ENCODE peak calls at places on chromosomes 13 and 19, in nine cellular contexts. One of them, this sample, is unnamed.

GRCh38 chr19:485583-486236 is 10.6 kb upstream of the MADCAM1 start:
- DNase-seq in lower leg skin: peak; percentile 96
- DNase-seq in H1: no peak
- DNase-seq in cardiac fibroblast: peak; percentile 67
- DNase-seq in DND-41: no peak
- DNase-seq in GM12865: no peak
- DNase-seq in H9: no peak
- DNase-seq in HFFc6: no peak
- DNase-seq in AG10803: peak; percentile 35
- DNase-seq in this sample: peak; percentile 54

GRCh38 chr19:6997679-6998445 is 23.4 kb downstream of the MBD3L2B start:
- DNase-seq in H9: no peak
- DNase-seq in lower leg skin: no peak
- DNase-seq in HFFc6: no peak
- DNase-seq in cardiac fibroblast: peak; percentile 45
- DNase-seq in GM12865: no peak
- DNase-seq in AG10803: peak; percentile 4
- DNase-seq in DND-41: no peak
- DNase-seq in H1: no peak
- DNase-seq in this sample: no peak

GRCh38 chr19:47630594-47630993 is 21.7 kb downstream of the BICRA start:
- DNase-seq in AG10803: no peak
- DNase-seq in DND-41: no peak
- DNase-seq in lower leg skin: no peak
- DNase-seq in GM12865: no peak
- DNase-seq in H9: no peak
- DNase-seq in cardiac fibroblast: no peak
- DNase-seq in H1: no peak
- DNase-seq in HFFc6: no peak
- DNase-seq in this sample: no peak

GRCh38 chr19:32168606-32169005 is 176.8 kb upstream of the ZNF507 start:
- DNase-seq in H9: no peak
- DNase-seq in HFFc6: no peak
- DNase-seq in lower leg skin: no peak
- DNase-seq in AG10803: no peak
- DNase-seq in DND-41: no peak
- DNase-seq in H1: no peak
- DNase-seq in cardiac fibroblast: no peak
- DNase-seq in GM12865: no peak
- DNase-seq in this sample: no peak

GRCh38 chr19:6979341-6979740 is 41.9 kb downstream of the MBD3L2B start:
- DNase-seq in GM12865: no peak
- DNase-seq in AG10803: no peak
- DNase-seq in cardiac fibroblast: no peak
- DNase-seq in HFFc6: no peak
- DNase-seq in DND-41: no peak
- DNase-seq in lower leg skin: no peak
- DNase-seq in H9: no peak
- DNase-seq in H1: no peak
- DNase-seq in this sample: no peak

GRCh38 chr19:38543807-38544568 is 73.8 kb downstream of the MAP4K1 start:
- DNase-seq in AG10803: peak; percentile 76
- DNase-seq in DND-41: no peak
- DNase-seq in lower leg skin: no peak
- DNase-seq in H1: no peak
- DNase-seq in GM12865: peak; percentile 83
- DNase-seq in HFFc6: peak; percentile 96
- DNase-seq in H9: peak; percentile 82
- DNase-seq in cardiac fibroblast: peak; percentile 90
- DNase-seq in this sample: peak; percentile 56

GRCh38 chr13:110349239-110349638 is 42.2 kb downstream of the COL4A2 start:
- DNase-seq in DND-41: no peak
- DNase-seq in AG10803: no peak
- DNase-seq in cardiac fibroblast: no peak
- DNase-seq in lower leg skin: peak; percentile 12
- DNase-seq in GM12865: no peak
- DNase-seq in H1: no peak
- DNase-seq in H9: no peak
- DNase-seq in HFFc6: no peak
- DNase-seq in this sample: no peak

GRCh38 chr13:43220873-43221578 is 197.6 kb downstream of the DNAJC15 start:
- DNase-seq in lower leg skin: no peak
- DNase-seq in cardiac fibroblast: no peak
- DNase-seq in DND-41: no peak
- DNase-seq in AG10803: no peak
- DNase-seq in GM12865: no peak
- DNase-seq in H1: no peak
- DNase-seq in HFFc6: no peak
- DNase-seq in H9: no peak
- DNase-seq in this sample: no peak

GRCh38 chr19:14138576-14139265 is 2.3 kb upstream of the ASF1B start:
- DNase-seq in lower leg skin: no peak
- DNase-seq in AG10803: no peak
- DNase-seq in H9: no peak
- DNase-seq in H1: no peak
- DNase-seq in HFFc6: peak; percentile 40
- DNase-seq in cardiac fibroblast: peak; percentile 57
- DNase-seq in DND-41: no peak
- DNase-seq in GM12865: no peak
- DNase-seq in this sample: no peak

GRCh38 chr19:50432221-50432626 is 468 bp upstream of the MYBPC2 start:
- DNase-seq in H9: no peak
- DNase-seq in lower leg skin: no peak
- DNase-seq in GM12865: no peak
- DNase-seq in cardiac fibroblast: no peak
- DNase-seq in H1: no peak
- DNase-seq in HFFc6: no peak
- DNase-seq in DND-41: no peak
- DNase-seq in AG10803: no peak
- DNase-seq in this sample: no peak

GRCh38 chr19:29201849-29202248 is 11.1 kb downstream of the UQCRFS1 start:
- DNase-seq in DND-41: no peak
- DNase-seq in H9: no peak
- DNase-seq in GM12865: no peak
- DNase-seq in HFFc6: no peak
- DNase-seq in AG10803: no peak
- DNase-seq in cardiac fibroblast: no peak
- DNase-seq in lower leg skin: no peak
- DNase-seq in H1: no peak
- DNase-seq in this sample: no peak

GRCh38 chr19:29206453-29206852 is 6.5 kb downstream of the UQCRFS1 start:
- DNase-seq in cardiac fibroblast: no peak
- DNase-seq in AG10803: no peak
- DNase-seq in DND-41: no peak
- DNase-seq in lower leg skin: no peak
- DNase-seq in H1: no peak
- DNase-seq in HFFc6: no peak
- DNase-seq in GM12865: no peak
- DNase-seq in H9: no peak
- DNase-seq in this sample: no peak

GRCh38 chr19:29202281-29202680 is 10.7 kb downstream of the UQCRFS1 start:
- DNase-seq in cardiac fibroblast: no peak
- DNase-seq in DND-41: no peak
- DNase-seq in GM12865: no peak
- DNase-seq in H1: no peak
- DNase-seq in H9: no peak
- DNase-seq in AG10803: no peak
- DNase-seq in HFFc6: no peak
- DNase-seq in lower leg skin: no peak
- DNase-seq in this sample: no peak
- TF ChIP-seq CTCF in cardiac fibroblast: no peak
- TF ChIP-seq CTCF in DND-41: no peak
- TF ChIP-seq CTCF in GM12865: no peak
- TF ChIP-seq CTCF in H1: no peak
- TF ChIP-seq CTCF in H9: peak; percentile 13
- TF ChIP-seq CTCF in AG10803: no peak
- TF ChIP-seq CTCF in HFFc6: no peak
- TF ChIP-seq CTCF in lower leg skin: no peak
- TF ChIP-seq CTCF in this sample: no peak

GRCh38 chr19:34549833-34550232 is 68.3 kb downstream of the WTIP start:
- DNase-seq in AG10803: no peak
- DNase-seq in lower leg skin: no peak
- DNase-seq in H9: no peak
- DNase-seq in GM12865: no peak
- DNase-seq in H1: no peak
- DNase-seq in DND-41: no peak
- DNase-seq in cardiac fibroblast: no peak
- DNase-seq in HFFc6: no peak
- DNase-seq in this sample: no peak

GRCh38 chr19:34556500-34556899 is 74.9 kb downstream of the WTIP start:
- DNase-seq in DND-41: peak; percentile 26
- DNase-seq in GM12865: no peak
- DNase-seq in H1: peak; percentile 66
- DNase-seq in cardiac fibroblast: peak; percentile 83
- DNase-seq in lower leg skin: no peak
- DNase-seq in H9: peak; percentile 67
- DNase-seq in AG10803: peak; percentile 25
- DNase-seq in HFFc6: no peak
- DNase-seq in this sample: peak; percentile 46

GRCh38 chr19:34559045-34559444 is 77.5 kb downstream of the WTIP start:
- DNase-seq in cardiac fibroblast: no peak
- DNase-seq in H9: no peak
- DNase-seq in GM12865: no peak
- DNase-seq in DND-41: no peak
- DNase-seq in H1: no peak
- DNase-seq in lower leg skin: no peak
- DNase-seq in HFFc6: no peak
- DNase-seq in AG10803: no peak
- DNase-seq in this sample: no peak

GRCh38 chr19:34560229-34560628 is 78.7 kb downstream of the WTIP start:
- DNase-seq in HFFc6: no peak
- DNase-seq in H9: no peak
- DNase-seq in cardiac fibroblast: no peak
- DNase-seq in H1: no peak
- DNase-seq in DND-41: no peak
- DNase-seq in lower leg skin: no peak
- DNase-seq in GM12865: no peak
- DNase-seq in AG10803: no peak
- DNase-seq in this sample: no peak

GRCh38 chr19:34555447-34555846 is 73.9 kb downstream of the WTIP start:
- DNase-seq in H9: peak; percentile 61
- DNase-seq in H1: no peak
- DNase-seq in HFFc6: peak; percentile 26
- DNase-seq in AG10803: peak; percentile 3
- DNase-seq in lower leg skin: no peak
- DNase-seq in GM12865: peak; percentile 9
- DNase-seq in cardiac fibroblast: peak; percentile 31
- DNase-seq in DND-41: peak; percentile 29
- DNase-seq in this sample: no peak
- TF ChIP-seq CTCF in H9: peak; percentile 61
- TF ChIP-seq CTCF in H1: peak; percentile 61
- TF ChIP-seq CTCF in HFFc6: peak; percentile 65
- TF ChIP-seq CTCF in AG10803: peak; percentile 20
- TF ChIP-seq CTCF in lower leg skin: no peak
- TF ChIP-seq CTCF in GM12865: peak; percentile 17
- TF ChIP-seq CTCF in cardiac fibroblast: peak; percentile 48
- TF ChIP-seq CTCF in DND-41: peak; percentile 54
- TF ChIP-seq CTCF in this sample: no peak

GRCh38 chr13:30789360-30789862 is 54.1 kb downstream of the ALOX5AP start:
- DNase-seq in GM12865: no peak
- DNase-seq in DND-41: no peak
- DNase-seq in cardiac fibroblast: no peak
- DNase-seq in H9: no peak
- DNase-seq in AG10803: no peak
- DNase-seq in lower leg skin: no peak
- DNase-seq in HFFc6: no peak
- DNase-seq in H1: no peak
- DNase-seq in this sample: no peak

GRCh38 chr13:30790592-30790991 is 55.2 kb downstream of the ALOX5AP start:
- DNase-seq in DND-41: no peak
- DNase-seq in GM12865: no peak
- DNase-seq in H9: no peak
- DNase-seq in AG10803: no peak
- DNase-seq in HFFc6: no peak
- DNase-seq in lower leg skin: no peak
- DNase-seq in H1: no peak
- DNase-seq in cardiac fibroblast: no peak
- DNase-seq in this sample: no peak

GRCh38 chr13:30796132-30796832 is 60.9 kb downstream of the ALOX5AP start:
- DNase-seq in cardiac fibroblast: peak; percentile 80
- DNase-seq in HFFc6: peak; percentile 71
- DNase-seq in lower leg skin: peak; percentile 76
- DNase-seq in GM12865: peak; percentile 37
- DNase-seq in H9: no peak
- DNase-seq in H1: no peak
- DNase-seq in DND-41: peak; percentile 39
- DNase-seq in AG10803: peak; percentile 80
- DNase-seq in this sample: no peak

GRCh38 chr13:30791354-30791921 is 56.1 kb downstream of the ALOX5AP start:
- DNase-seq in HFFc6: no peak
- DNase-seq in cardiac fibroblast: peak; percentile 11
- DNase-seq in GM12865: no peak
- DNase-seq in H1: no peak
- DNase-seq in H9: no peak
- DNase-seq in DND-41: no peak
- DNase-seq in AG10803: peak; percentile 76
- DNase-seq in lower leg skin: no peak
- DNase-seq in this sample: no peak

GRCh38 chr13:30792257-30793000 is 57.1 kb downstream of the ALOX5AP start:
- DNase-seq in AG10803: peak; percentile 95
- DNase-seq in cardiac fibroblast: peak; percentile 92
- DNase-seq in H9: peak; percentile 50
- DNase-seq in DND-41: no peak
- DNase-seq in lower leg skin: peak; percentile 92
- DNase-seq in GM12865: no peak
- DNase-seq in HFFc6: peak; percentile 91
- DNase-seq in H1: no peak
- DNase-seq in this sample: peak; percentile 60
- TF ChIP-seq CTCF in AG10803: peak; percentile 64
- TF ChIP-seq CTCF in cardiac fibroblast: peak; percentile 76
- TF ChIP-seq CTCF in H9: no peak
- TF ChIP-seq CTCF in DND-41: no peak
- TF ChIP-seq CTCF in lower leg skin: no peak
- TF ChIP-seq CTCF in GM12865: no peak
- TF ChIP-seq CTCF in HFFc6: peak; percentile 75
- TF ChIP-seq CTCF in H1: no peak
- TF ChIP-seq CTCF in this sample: no peak

DNA sequence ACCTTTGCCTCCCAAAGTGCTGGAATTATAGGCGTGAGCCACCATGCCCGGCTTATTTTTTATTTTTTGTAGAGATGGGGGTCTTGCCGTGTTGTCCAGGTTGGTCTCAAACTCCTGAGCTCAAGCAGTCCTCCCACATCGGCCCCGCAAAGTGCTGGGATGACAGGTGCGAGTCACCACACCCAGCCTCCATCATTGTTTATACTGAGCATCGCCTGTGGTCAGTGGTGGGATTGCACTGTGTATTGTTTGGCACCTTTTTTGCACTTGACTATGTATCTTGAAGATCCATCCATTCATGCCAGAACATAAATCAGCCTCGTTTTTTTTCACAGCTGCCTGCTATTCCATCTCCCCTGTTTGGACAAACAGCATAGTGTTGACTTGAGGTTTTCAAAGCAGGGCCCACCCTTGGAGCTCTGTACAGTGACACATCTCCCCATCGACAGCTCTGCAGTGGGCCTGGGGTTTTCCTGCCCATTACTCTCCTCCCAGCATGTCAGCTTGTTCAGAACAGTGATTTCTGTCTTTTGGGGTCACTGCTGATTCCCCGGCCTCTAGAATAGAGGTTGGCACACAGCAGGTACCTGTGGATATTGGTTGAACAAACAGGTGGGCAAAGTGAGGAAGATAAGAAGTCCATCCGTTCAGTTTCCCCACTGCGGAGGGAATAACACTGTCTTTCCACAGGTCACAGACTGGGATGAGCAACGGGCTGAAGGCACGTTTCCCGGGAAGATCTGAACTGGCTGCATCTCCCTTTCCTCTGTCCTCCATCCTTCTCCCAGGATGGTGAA is 8.2 kb upstream of the UPK1A start:
- DNase-seq in H9: no peak
- DNase-seq in cardiac fibroblast: no peak
- DNase-seq in AG10803: no peak
- DNase-seq in lower leg skin: no peak
- DNase-seq in DND-41: no peak
- DNase-seq in HFFc6: no peak
- DNase-seq in H1: no peak
- DNase-seq in GM12865: no peak
- DNase-seq in this sample: no peak
- TF ChIP-seq CTCF in H9: peak; percentile 37
- TF ChIP-seq CTCF in cardiac fibroblast: peak; percentile 13
- TF ChIP-seq CTCF in AG10803: peak; percentile 1
- TF ChIP-seq CTCF in lower leg skin: no peak
- TF ChIP-seq CTCF in DND-41: no peak
- TF ChIP-seq CTCF in HFFc6: peak; percentile 64
- TF ChIP-seq CTCF in H1: peak; percentile 34
- TF ChIP-seq CTCF in GM12865: no peak
- TF ChIP-seq CTCF in this sample: no peak

This sample was measured in pancreas.